ENCODE peak calls at places on chromosomes 11 and 22, in six cellular contexts. K is GM12865, S is bronchial epithelial cell, Y is HFF-Myc, E is PC-9, X is cardiac fibroblast. I is an unnamed sample.

GRCh38 chr22:40408718-40409612 is 38.6 kb downstream of the SGSM3 start:
- DNase-seq in K (no peak), S (no peak), Y (no peak), E (no peak), X (no peak), I (no peak)

GRCh38 chr22:44159811-44160210 is 20.9 kb upstream of the PARVG start:
- DNase-seq in K (no peak), S (no peak), Y (no peak), E (no peak), X (no peak), I (no peak)

GRCh38 chr11:96094156-96094555 is 170.2 kb upstream of the MTMR2 start:
- DNase-seq in K (no peak), S (no peak), Y (no peak), E (no peak), X (no peak), I (no peak)

GRCh38 chr11:46120361-46120710 is 918 bp downstream of the PHF21A start:
- DNase-seq in K (no peak), S (no peak), Y (no peak), E (no peak), X (no peak), I (no peak)

GRCh38 chr22:35099883-35100282 is 33.9 kb downstream of the ISX start:
- DNase-seq in K (no peak), S (no peak), Y (no peak), E (no peak), X (no peak), I (no peak)

GRCh38 chr11:11813288-11813962 is 28.3 kb upstream of the USP47 start:
- DNase-seq in K (no peak), S (peak; percentile 87), Y (no peak), E (peak; percentile 5), X (peak; percentile 97), I (no peak)

GRCh38 chr11:74282863-74283484 is 28.5 kb downstream of the P4HA3 start:
- DNase-seq in K (no peak), S (no peak), Y (no peak), E (no peak), X (peak; percentile 41), I (no peak)

GRCh38 chr22:39239561-39240423 is 5.0 kb downstream of the PDGFB start:
- DNase-seq in K (no peak), S (peak; percentile 56), Y (no peak), E (peak; percentile 94), X (no peak), I (no peak)

GRCh38 chr11:68214173-68215086 is 1.3 kb upstream of the KMT5B start:
- DNase-seq in K (no peak), S (no peak), Y (no peak), E (no peak), X (no peak), I (no peak)

GRCh38 chr22:24407884-24408283 is 19.5 kb upstream of the ADORA2A start:
- DNase-seq in K (no peak), S (no peak), Y (no peak), E (no peak), X (no peak), I (no peak)

GRCh38 chr11:17700991-17701390 is 18.4 kb upstream of the MYOD1 start:
- DNase-seq in K (no peak), S (peak; percentile 88), Y (no peak), E (no peak), X (no peak), I (no peak)

GRCh38 chr11:57679396-57679795 is 11.5 kb downstream of the ZDHHC5 start:
- DNase-seq in K (no peak), S (peak; percentile 90), Y (no peak), E (peak; percentile 44), X (no peak), I (no peak)

GRCh38 chr11:130088909-130089668 is 19.4 kb downstream of the APLP2 start:
- DNase-seq in K (no peak), S (peak; percentile 76), Y (no peak), E (no peak), X (no peak), I (no peak)

GRCh38 chr11:17395554-17395961 is 7.1 kb upstream of the KCNJ11 start:
- DNase-seq in K (no peak), S (no peak), Y (no peak), E (no peak), X (no peak), I (no peak)

GRCh38 chr11:41237386-41237785 is 222.1 kb downstream of the LRRC4C start:
- DNase-seq in K (no peak), S (no peak), Y (no peak), E (no peak), X (no peak), I (no peak)

GRCh38 chr11:113613619-113614018 is 92.5 kb downstream of the TMPRSS5 start:
- DNase-seq in K (peak; percentile 3), S (no peak), Y (no peak), E (no peak), X (no peak), I (no peak)

GRCh38 chr11:11916981-11917399 is 75.2 kb downstream of the USP47 start:
- DNase-seq in K (no peak), S (peak; percentile 46), Y (no peak), E (peak; percentile 14), X (peak; percentile 87), I (no peak)

GRCh38 chr11:75500742-75501141 is 25.0 kb downstream of the GDPD5 start:
- DNase-seq in K (no peak), S (peak; percentile 78), Y (no peak), E (no peak), X (no peak), I (no peak)

GRCh38 chr11:14881794-14882193 is 10.2 kb downstream of the CYP2R1 start:
- DNase-seq in K (no peak), S (no peak), Y (no peak), E (no peak), X (no peak), I (no peak)

GRCh38 chr11:9906043-9906791 is 242.3 kb downstream of the SWAP70 start:
- DNase-seq in K (no peak), S (peak; percentile 95), Y (peak; percentile 93), E (peak; percentile 35), X (peak; percentile 96), I (no peak)

GRCh38 chr11:111514216-111515031 is at the start of gene HOATZ:
- DNase-seq in K (peak; percentile 40), S (no peak), Y (no peak), E (no peak), X (peak; percentile 18), I (no peak)
- TF ChIP-seq CTCF in K (no peak), S (peak; percentile 26), Y (no peak), E (no peak), X (peak; percentile 22), I (no peak)

DNA sequence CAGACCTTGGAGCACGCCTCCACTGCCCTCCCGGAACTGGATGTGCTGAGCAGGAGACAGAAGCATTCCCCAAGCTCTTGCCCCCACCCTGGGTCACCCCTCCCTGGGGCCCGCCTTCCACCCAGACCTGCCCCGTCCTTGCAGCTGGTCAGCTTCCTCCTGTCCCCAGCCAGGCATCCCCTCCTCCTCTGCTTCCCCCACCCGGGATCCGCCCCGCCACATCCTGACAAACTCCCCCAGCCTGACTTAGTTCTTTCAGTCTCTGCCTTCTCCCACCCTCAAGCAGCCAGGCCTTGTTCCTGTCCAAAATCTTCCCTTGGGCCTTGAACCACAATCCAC is 1.1 kb upstream of the PLXNB2 start:
- DNase-seq in K (no peak), S (no peak), Y (no peak), E (peak; percentile 62), X (peak; percentile 83), I (no peak)
- H3K4me3 ChIP-seq in K (no peak overlapping the region), S (no peak overlapping the region), Y (no peak overlapping the region), E (no peak overlapping the region), X (no peak overlapping the region), I (no peak overlapping the region)

DNA sequence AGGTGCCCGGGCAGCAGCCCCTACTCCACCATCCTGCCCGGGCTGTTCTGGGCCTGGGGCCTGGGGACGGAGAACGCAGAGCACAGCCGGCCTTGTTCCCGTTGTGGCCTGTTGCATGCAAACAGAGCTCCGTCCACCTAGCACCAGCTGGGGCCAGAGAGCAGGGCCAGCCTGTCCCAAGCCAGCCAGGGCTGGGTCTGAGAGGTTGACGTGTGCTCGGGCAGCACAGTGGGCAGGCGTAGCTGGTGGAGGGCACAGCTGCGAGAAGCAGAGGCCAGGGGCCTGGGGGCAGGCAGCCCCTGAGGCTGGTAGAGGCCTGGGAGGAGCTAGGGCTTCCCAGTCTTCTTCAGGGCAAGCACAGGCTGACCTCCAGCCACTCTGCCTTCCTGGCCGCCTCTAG is 1192.6 kb downstream of the BRD1 start:
- DNase-seq in K (no peak), S (no peak), Y (no peak), E (no peak), X (no peak), I (no peak)
- TF ChIP-seq CTCF in K (no peak), S (no peak), Y (no peak), E (no peak), X (no peak), I (no peak)

GRCh38 chr11:19704213-19704612 is 8.4 kb upstream of the NAV2 start:
- DNase-seq in K (no peak), S (no peak), Y (no peak), E (no peak), X (no peak), I (no peak)
- H3K4me3 ChIP-seq in K (no peak overlapping the region), S (no peak overlapping the region), Y (no peak overlapping the region), E (no peak overlapping the region), X (no peak overlapping the region), I (no peak overlapping the region)